ENCODE peak calls at places on chromosomes 16 and 17, in six cellular contexts. H, O, P, W, R and Z are unnamed samples.

GRCh38 chr16:89574681-89575246 is 794 bp upstream of the CPNE7 start:
- DNase-seq in H (peak), O (peak), P (peak), W (peak), R (peak), Z (peak)

GRCh38 chr16:67963325-67964321 is 4.8 kb downstream of the SLC12A4 start:
- DNase-seq in H (no peak), O (no peak), P (peak), W (no peak), R (peak), Z (peak)

GRCh38 chr17:21004016-21004930 is 38.5 kb downstream of the USP22 start:
- DNase-seq in H (no peak), O (no peak), P (no peak), W (no peak), R (no peak), Z (no peak)

GRCh38 chr16:11689031-11689840 is 21.0 kb downstream of the SNN start:
- DNase-seq in H (no peak), O (no peak), P (no peak), W (no peak), R (no peak), Z (no peak)

GRCh38 chr16:67922740-67923139 is 8.9 kb downstream of the CTRL start:
- DNase-seq in H (no peak), O (no peak), P (peak), W (no peak), R (no peak), Z (no peak)

GRCh38 chr17:37714897-37715296 is 30.0 kb downstream of the HNF1B start:
- DNase-seq in H (no peak), O (no peak), P (no peak), W (no peak), R (no peak), Z (no peak)

GRCh38 chr16:31916056-31916488 is 42.5 kb downstream of the ZNF267 start:
- DNase-seq in H (no peak), O (no peak), P (peak), W (no peak), R (no peak), Z (no peak)

GRCh38 chr17:30450125-30451027 is 26.8 kb upstream of the GOSR1 start:
- DNase-seq in H (peak), O (no peak), P (no peak), W (no peak), R (peak), Z (no peak)

GRCh38 chr17:29167393-29168078 is 12.7 kb downstream of the MYO18A start:
- DNase-seq in H (no peak), O (no peak), P (no peak), W (no peak), R (no peak), Z (no peak)

GRCh38 chr17:16492613-16493290 is 759 bp upstream of the LRRC75A start:
- DNase-seq in H (no peak), O (no peak), P (no peak), W (no peak), R (no peak), Z (no peak)
- H3K4me3 ChIP-seq in H (no peak), O (no peak), P (no peak), W (peak), R (peak), Z (peak)

DNA sequence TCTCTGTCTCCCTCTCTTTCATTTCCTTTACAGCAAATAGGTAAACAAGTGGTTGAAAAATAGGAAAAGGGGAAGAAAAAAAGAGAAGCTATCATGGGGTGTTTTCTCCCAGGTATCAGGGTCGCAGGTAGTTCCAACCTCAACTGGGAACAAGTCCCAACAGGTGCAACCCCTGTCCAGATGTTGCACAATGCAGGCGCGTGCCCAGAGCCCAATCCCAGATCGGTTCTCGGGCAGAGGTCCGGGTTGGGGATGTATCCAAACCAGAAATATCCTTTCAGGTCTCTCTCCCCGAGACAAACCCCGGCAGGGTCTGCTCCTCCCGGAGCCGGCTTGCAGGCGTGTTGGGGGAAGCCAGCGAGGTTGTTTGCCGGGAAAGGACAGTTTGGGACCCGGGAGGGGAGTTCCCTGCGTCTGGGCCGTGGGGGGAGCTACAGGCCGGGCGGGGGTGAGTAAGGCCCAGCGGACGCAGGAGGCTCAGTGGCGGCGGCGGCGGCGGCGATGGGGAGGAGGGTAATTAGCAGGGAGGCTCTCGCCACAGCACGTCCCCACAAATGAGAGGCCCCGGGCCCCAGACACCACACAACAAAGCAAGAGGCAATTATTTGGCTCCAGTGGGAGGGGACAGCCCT is 21.2 kb upstream of the SP6 start:
- DNase-seq in H (no peak), O (no peak), P (peak), W (no peak), R (no peak), Z (peak)
- H3K4me3 ChIP-seq in H (no peak), O (no peak), P (peak), W (no peak), R (no peak), Z (peak)

DNA sequence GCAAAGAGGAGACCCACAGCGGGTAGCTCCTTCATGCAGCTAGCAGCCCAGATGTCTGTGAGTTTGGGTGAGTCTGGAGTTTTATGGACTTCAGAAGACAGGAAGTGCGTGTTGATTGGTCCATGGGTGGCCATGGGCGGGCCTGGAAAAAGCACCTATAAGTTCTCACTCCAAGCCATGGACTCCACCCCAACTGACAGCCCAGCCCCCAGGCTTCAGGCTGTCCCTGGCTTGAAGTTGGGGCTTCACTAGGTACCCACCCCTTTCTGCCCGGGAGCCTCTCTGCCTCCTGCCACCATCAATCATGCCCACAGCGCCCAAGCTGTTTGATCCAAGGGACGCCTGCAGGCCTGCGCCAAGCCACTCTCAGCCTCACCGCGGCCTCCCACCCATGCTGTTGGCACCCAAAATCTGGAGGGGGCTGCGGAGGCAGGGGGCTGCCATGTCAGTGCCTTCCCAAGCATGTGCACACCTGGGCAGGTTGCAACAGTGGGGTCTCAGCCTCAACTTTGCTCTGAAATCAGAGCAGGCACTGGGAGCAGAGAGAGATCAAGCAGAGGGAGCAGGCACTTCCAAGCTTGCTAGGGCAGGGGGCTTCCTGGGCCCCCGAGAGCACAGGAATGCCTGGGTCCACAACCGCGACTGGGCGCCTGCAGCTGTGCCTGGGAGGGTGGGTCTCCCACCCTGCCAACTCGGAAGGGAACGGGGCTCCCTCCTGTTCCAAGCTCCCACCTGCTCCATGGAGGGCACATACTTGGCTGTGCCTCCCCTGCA is 1503.7 kb downstream of the CDH11 start:
- DNase-seq in H (peak), O (no peak), P (no peak), W (no peak), R (peak), Z (no peak)
- H3K4me3 ChIP-seq in H (peak), O (no peak), P (no peak), W (no peak), R (peak), Z (peak)

DNA sequence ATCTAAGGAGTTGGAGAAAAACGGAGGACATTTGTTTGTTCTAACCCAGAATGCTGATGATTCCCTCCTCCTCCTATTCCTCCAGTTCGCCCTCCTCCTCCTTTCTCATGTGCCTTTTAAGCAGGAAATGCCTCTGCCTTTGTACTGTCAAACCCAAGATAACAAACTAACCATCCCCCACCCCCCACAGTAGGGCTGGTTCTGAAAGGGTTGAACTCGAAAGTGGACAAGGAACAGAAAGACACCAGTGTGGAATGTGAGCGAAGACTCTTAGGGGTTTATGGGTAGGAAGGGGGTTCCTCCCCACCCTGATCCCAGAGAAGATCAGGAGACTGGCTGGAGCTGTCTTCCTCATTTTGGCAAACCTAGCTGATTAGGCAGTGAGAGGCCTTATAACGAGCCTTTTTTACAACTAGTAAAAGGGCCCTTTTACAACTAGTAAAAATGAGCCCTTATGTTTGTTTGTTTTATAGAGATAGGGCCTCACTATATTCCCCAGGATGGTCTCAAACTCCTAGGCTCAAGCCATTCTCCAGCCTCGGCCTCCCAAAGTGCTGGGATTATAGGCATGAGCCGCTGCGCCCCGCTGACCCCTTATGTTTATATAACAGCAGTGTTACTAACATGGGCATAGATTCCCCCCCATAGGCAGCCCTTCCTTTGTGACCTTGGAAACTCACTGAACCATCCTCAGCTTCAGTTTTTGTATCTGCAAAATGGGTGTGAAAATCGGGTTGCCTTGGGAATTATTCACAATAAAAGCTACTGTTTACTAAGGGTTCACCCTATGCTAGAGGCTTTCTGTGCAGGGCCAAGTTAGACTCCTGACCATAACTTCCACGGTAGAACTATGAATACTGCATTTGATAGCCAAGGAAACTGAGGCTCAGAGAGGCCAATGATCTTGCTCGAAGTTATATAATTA is 1.1 kb downstream of the CHD9 start:
- DNase-seq in H (peak), O (no peak), P (peak), W (no peak), R (peak), Z (peak)
- H3K4me3 ChIP-seq in H (peak), O (peak), P (no peak), W (peak), R (peak), Z (peak)

GRCh38 chr16:78844028-78844427 is 744.6 kb downstream of the WWOX start:
- DNase-seq in H (no peak), O (no peak), P (no peak), W (no peak), R (no peak), Z (no peak)
- H3K4me3 ChIP-seq in H (no peak), O (no peak), P (no peak), W (no peak), R (no peak), Z (no peak)

GRCh38 chr17:39738568-39738901 is 797 bp downstream of the GRB7 start:
- DNase-seq in H (no peak), O (no peak), P (peak), W (peak), R (no peak), Z (peak)

GRCh38 chr17:39736319-39737165 is 1.2 kb upstream of the GRB7 start:
- DNase-seq in H (no peak), O (peak), P (peak), W (no peak), R (no peak), Z (no peak)

GRCh38 chr17:39735882-39736281 is 1.9 kb upstream of the GRB7 start:
- DNase-seq in H (no peak), O (no peak), P (no peak), W (no peak), R (no peak), Z (no peak)

GRCh38 chr17:39737761-39738567 is at the start of gene GRB7:
- DNase-seq in H (no peak), O (peak), P (peak), W (no peak), R (no peak), Z (peak)

GRCh38 chr17:39737331-39737760 is 392 bp upstream of the GRB7 start:
- DNase-seq in H (no peak), O (no peak), P (no peak), W (no peak), R (no peak), Z (no peak)
- H3K4me3 ChIP-seq in H (no peak), O (peak), P (no peak), W (no peak), R (no peak), Z (peak)

DNA sequence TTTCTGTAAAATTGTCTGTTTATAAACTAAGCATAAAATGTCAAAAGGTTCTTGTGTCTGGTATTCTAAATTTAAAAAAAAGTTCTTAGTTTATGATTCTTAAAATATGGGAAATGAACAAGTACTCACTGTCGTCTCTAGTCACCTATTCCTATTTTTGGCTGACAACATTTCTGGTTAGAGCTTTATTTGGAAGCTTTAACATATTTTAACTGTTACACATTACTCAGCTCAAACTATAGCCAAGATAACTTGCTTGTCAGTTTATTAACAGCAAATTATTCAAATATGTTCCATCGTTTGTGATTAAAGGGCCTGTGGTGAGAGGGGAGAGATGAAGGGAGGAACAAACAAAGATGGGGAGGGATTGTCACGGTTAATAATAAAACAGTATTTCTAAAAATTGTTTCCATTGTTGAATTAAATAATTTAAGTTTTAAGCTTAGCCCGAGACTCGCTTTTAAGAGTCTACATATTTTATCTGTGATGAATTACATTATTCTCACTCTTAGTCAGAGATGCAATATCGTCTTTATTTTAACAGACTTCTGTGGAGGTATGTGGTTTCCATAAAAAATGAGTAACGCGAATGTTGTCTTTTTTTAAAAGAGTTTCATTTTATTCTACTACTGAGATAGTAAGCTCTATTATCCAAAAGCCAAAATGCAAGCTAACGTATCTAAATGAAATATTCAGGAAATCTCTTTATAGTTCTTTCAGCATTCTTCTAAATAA is 321.9 kb upstream of the PMFBP1 start:
- DNase-seq in H (peak), O (no peak), P (no peak), W (no peak), R (peak), Z (no peak)
- H3K4me3 ChIP-seq in H (no peak), O (no peak), P (no peak), W (no peak), R (peak), Z (no peak)

GRCh38 chr16:4323071-4323844 is 7.4 kb downstream of the GLIS2 start:
- DNase-seq in H (no peak), O (no peak), P (no peak), W (no peak), R (no peak), Z (peak)
- H3K4me3 ChIP-seq in H (no peak), O (no peak), P (no peak), W (no peak), R (no peak), Z (no peak)